ENCODE peak calls at places on chromosomes 3 and 15, in nine cellular contexts. One of them, this sample, is unnamed.
A peak's percentile ranks its signal among the peaks of the same experiment; 100 is the strongest.

GRCh38 chr15:49712846-49713450 is 92.1 kb downstream of the DTWD1 start:
- DNase-seq in hepatocyte: no peak
- DNase-seq in HCT116: no peak
- DNase-seq in PC-9: no peak
- DNase-seq in SK-N-SH: no peak
- DNase-seq in MM.1S: no peak
- DNase-seq in GM23338: no peak
- DNase-seq in PC-3: no peak
- DNase-seq in OCI-LY7: no peak
- DNase-seq in this sample: no peak

GRCh38 chr3:8767181-8767666 is 2.2 kb downstream of the OXTR start:
- DNase-seq in PC-3: no peak
- DNase-seq in PC-9: no peak
- DNase-seq in OCI-LY7: no peak
- DNase-seq in MM.1S: no peak
- DNase-seq in hepatocyte: no peak
- DNase-seq in GM23338: no peak
- DNase-seq in HCT116: no peak
- DNase-seq in SK-N-SH: no peak
- DNase-seq in this sample: peak; percentile 45

GRCh38 chr3:13073042-13073906 is at the start of gene IQSEC1:
- DNase-seq in MM.1S: peak; percentile 79
- DNase-seq in GM23338: peak; percentile 90
- DNase-seq in HCT116: no peak
- DNase-seq in OCI-LY7: peak; percentile 93
- DNase-seq in hepatocyte: peak; percentile 73
- DNase-seq in PC-9: no peak
- DNase-seq in SK-N-SH: peak; percentile 94
- DNase-seq in PC-3: no peak
- DNase-seq in this sample: peak; percentile 56

GRCh38 chr3:157190242-157190876 is 30.4 kb upstream of the CCNL1 start:
- DNase-seq in GM23338: no peak
- DNase-seq in HCT116: no peak
- DNase-seq in PC-3: no peak
- DNase-seq in MM.1S: peak; percentile 21
- DNase-seq in SK-N-SH: no peak
- DNase-seq in OCI-LY7: no peak
- DNase-seq in hepatocyte: no peak
- DNase-seq in PC-9: peak; percentile 54
- DNase-seq in this sample: no peak

GRCh38 chr3:68256635-68257034 is 602.2 kb upstream of the SUCLG2 start:
- DNase-seq in MM.1S: no peak
- DNase-seq in GM23338: peak; percentile 70
- DNase-seq in OCI-LY7: peak; percentile 32
- DNase-seq in SK-N-SH: peak; percentile 8
- DNase-seq in PC-9: no peak
- DNase-seq in PC-3: peak; percentile 1
- DNase-seq in HCT116: no peak
- DNase-seq in hepatocyte: peak; percentile 13
- DNase-seq in this sample: no peak

GRCh38 chr3:193400304-193400703 is 21.8 kb upstream of the ATP13A5 start:
- DNase-seq in SK-N-SH: no peak
- DNase-seq in PC-9: no peak
- DNase-seq in hepatocyte: no peak
- DNase-seq in MM.1S: no peak
- DNase-seq in GM23338: no peak
- DNase-seq in PC-3: no peak
- DNase-seq in OCI-LY7: no peak
- DNase-seq in HCT116: no peak
- DNase-seq in this sample: no peak

GRCh38 chr3:194806991-194807685 is 121.5 kb downstream of the FAM43A start:
- DNase-seq in MM.1S: no peak
- DNase-seq in HCT116: no peak
- DNase-seq in PC-9: peak; percentile 54
- DNase-seq in hepatocyte: peak; percentile 20
- DNase-seq in GM23338: no peak
- DNase-seq in OCI-LY7: no peak
- DNase-seq in SK-N-SH: no peak
- DNase-seq in PC-3: no peak
- DNase-seq in this sample: peak; percentile 89

GRCh38 chr3:21645121-21645897 is 105.7 kb downstream of the ZNF385D start:
- DNase-seq in GM23338: no peak
- DNase-seq in MM.1S: no peak
- DNase-seq in OCI-LY7: no peak
- DNase-seq in hepatocyte: no peak
- DNase-seq in SK-N-SH: peak; percentile 5
- DNase-seq in PC-3: peak; percentile 21
- DNase-seq in PC-9: no peak
- DNase-seq in HCT116: no peak
- DNase-seq in this sample: peak; percentile 70

GRCh38 chr3:48962939-48963338 is 27.1 kb upstream of the P4HTM start:
- DNase-seq in GM23338: peak; percentile 37
- DNase-seq in PC-3: no peak
- DNase-seq in HCT116: no peak
- DNase-seq in OCI-LY7: no peak
- DNase-seq in MM.1S: no peak
- DNase-seq in SK-N-SH: no peak
- DNase-seq in hepatocyte: no peak
- DNase-seq in PC-9: no peak
- DNase-seq in this sample: no peak

GRCh38 chr15:92541197-92542190 is 114.1 kb downstream of the FAM174B start:
- DNase-seq in GM23338: no peak
- DNase-seq in PC-3: no peak
- DNase-seq in MM.1S: no peak
- DNase-seq in SK-N-SH: no peak
- DNase-seq in HCT116: no peak
- DNase-seq in OCI-LY7: no peak
- DNase-seq in hepatocyte: no peak
- DNase-seq in PC-9: peak; percentile 15
- DNase-seq in this sample: peak; percentile 72

GRCh38 chr15:88428805-88429605 is 38.2 kb downstream of the MRPL46 start:
- DNase-seq in OCI-LY7: no peak
- DNase-seq in hepatocyte: no peak
- DNase-seq in PC-9: no peak
- DNase-seq in HCT116: no peak
- DNase-seq in MM.1S: no peak
- DNase-seq in GM23338: no peak
- DNase-seq in SK-N-SH: peak; percentile 69
- DNase-seq in PC-3: no peak
- DNase-seq in this sample: no peak

GRCh38 chr3:78822741-78823140 is 945.1 kb downstream of the ROBO1 start:
- DNase-seq in GM23338: no peak
- DNase-seq in PC-3: no peak
- DNase-seq in OCI-LY7: no peak
- DNase-seq in MM.1S: no peak
- DNase-seq in PC-9: no peak
- DNase-seq in HCT116: no peak
- DNase-seq in hepatocyte: no peak
- DNase-seq in SK-N-SH: no peak
- DNase-seq in this sample: no peak

GRCh38 chr3:197027896-197028710 is 1.5 kb downstream of the MELTF start:
- DNase-seq in HCT116: no peak
- DNase-seq in PC-9: no peak
- DNase-seq in SK-N-SH: no peak
- DNase-seq in hepatocyte: no peak
- DNase-seq in GM23338: no peak
- DNase-seq in MM.1S: no peak
- DNase-seq in OCI-LY7: no peak
- DNase-seq in PC-3: no peak
- DNase-seq in this sample: no peak

GRCh38 chr15:71278989-71279756 is 163.9 kb downstream of the THSD4 start:
- DNase-seq in HCT116: no peak
- DNase-seq in SK-N-SH: no peak
- DNase-seq in hepatocyte: peak; percentile 81
- DNase-seq in PC-9: peak; percentile 96
- DNase-seq in PC-3: peak; percentile 95
- DNase-seq in MM.1S: no peak
- DNase-seq in OCI-LY7: no peak
- DNase-seq in GM23338: no peak
- DNase-seq in this sample: peak; percentile 86

GRCh38 chr15:89364341-89364740 is 29.7 kb upstream of the POLG start:
- DNase-seq in PC-3: no peak
- DNase-seq in hepatocyte: no peak
- DNase-seq in PC-9: no peak
- DNase-seq in OCI-LY7: no peak
- DNase-seq in GM23338: no peak
- DNase-seq in MM.1S: no peak
- DNase-seq in HCT116: no peak
- DNase-seq in SK-N-SH: no peak
- DNase-seq in this sample: no peak

GRCh38 chr3:32283304-32283703 is 44.8 kb downstream of the CMTM8 start:
- DNase-seq in PC-3: no peak
- DNase-seq in PC-9: no peak
- DNase-seq in MM.1S: no peak
- DNase-seq in HCT116: no peak
- DNase-seq in hepatocyte: peak; percentile 14
- DNase-seq in SK-N-SH: no peak
- DNase-seq in OCI-LY7: no peak
- DNase-seq in GM23338: peak; percentile 22
- DNase-seq in this sample: no peak

DNA sequence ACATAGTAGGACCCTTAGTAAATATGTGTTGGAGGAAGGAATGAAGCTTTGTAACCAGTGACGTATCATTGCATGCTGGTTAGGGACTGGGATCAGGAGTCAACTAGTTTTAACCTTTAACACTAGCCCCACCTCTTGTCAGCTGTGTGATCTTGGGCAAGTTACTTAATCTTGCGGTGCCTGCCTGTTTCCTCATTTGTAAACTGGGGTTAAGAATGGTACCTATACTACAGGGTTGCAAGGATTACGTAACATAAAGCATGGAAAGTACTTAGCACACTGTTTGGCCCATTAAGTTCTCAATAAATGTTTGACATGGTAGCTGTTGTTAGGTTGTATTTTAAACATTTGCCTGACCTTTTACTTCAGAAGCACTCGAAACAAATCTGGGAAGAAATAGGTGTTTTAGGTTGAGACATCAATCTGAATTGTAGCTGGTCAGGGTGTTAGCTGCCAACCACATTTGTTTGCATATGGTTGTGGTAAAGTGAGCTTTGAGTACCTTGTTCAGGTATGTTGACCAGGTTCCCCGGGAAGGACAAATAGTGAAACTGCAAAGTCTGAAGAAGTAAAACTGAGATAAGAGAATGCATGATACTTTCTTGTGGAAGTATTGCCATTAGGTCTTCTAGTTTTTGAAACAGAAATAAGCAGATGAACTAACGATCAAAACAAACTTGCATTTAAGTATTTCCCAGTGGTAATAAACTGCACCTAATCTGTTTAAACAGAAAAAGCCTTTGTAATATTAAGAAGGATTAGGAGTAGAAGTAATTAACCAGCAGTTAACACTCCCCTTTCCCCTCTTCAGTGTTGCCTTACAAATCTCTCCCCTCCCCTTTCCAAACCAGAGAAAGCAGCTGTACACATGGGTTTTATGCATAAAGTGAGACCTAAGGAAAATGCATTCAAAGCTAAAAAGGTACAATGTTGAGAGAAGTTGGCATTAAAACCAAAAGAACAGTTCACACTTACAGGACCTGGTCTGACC is 25.8 kb upstream of the SCAANT1 start:
- DNase-seq in MM.1S: peak; percentile 85
- DNase-seq in hepatocyte: peak; percentile 48
- DNase-seq in PC-3: peak; percentile 63
- DNase-seq in SK-N-SH: no peak
- DNase-seq in GM23338: peak; percentile 21
- DNase-seq in OCI-LY7: peak; percentile 23
- DNase-seq in PC-9: peak; percentile 86
- DNase-seq in HCT116: no peak
- DNase-seq in this sample: no peak
- H4K20me1 ChIP-seq in MM.1S: peaks cover 35% of the 10 kb centered on the region
- H4K20me1 ChIP-seq in hepatocyte: peaks cover 22% of the 10 kb centered on the region
- H4K20me1 ChIP-seq in PC-3: peaks cover 22% of the 10 kb centered on the region
- H4K20me1 ChIP-seq in SK-N-SH: peaks cover 47% of the 10 kb centered on the region
- H4K20me1 ChIP-seq in GM23338: no peaks in the 10 kb centered on the region
- H4K20me1 ChIP-seq in OCI-LY7: peaks cover 25% of the 10 kb centered on the region
- H4K20me1 ChIP-seq in PC-9: peaks cover 35% of the 10 kb centered on the region
- H4K20me1 ChIP-seq in HCT116: peaks cover 3% of the 10 kb centered on the region
- H4K20me1 ChIP-seq in this sample: peaks cover 11% of the 10 kb centered on the region

DNA sequence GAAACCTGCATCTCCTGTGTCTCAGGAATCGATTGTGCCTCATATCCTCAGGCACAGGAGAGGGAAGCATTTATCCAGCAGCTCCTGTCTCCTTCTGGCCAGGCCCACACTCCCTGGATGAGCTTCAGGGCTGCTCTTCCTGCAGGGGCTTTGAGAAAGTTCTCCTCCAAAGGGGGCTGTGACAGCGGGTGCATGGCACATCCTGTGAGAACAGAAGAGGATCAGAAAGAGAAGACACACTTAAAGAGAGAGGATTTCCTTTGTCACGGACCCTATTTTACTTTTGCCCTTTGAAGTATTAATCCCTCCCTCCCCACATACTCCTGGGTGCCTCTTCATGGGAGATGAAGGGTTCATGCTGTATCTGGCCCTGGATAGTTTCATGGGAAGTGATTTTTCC is 46.0 kb downstream of the MFSD1 start:
- DNase-seq in hepatocyte: no peak
- DNase-seq in PC-3: no peak
- DNase-seq in PC-9: no peak
- DNase-seq in HCT116: no peak
- DNase-seq in GM23338: no peak
- DNase-seq in OCI-LY7: no peak
- DNase-seq in MM.1S: no peak
- DNase-seq in SK-N-SH: no peak
- DNase-seq in this sample: no peak
- H3K9me2 ChIP-seq in hepatocyte: no peaks in the 10 kb centered on the region
- H3K9me2 ChIP-seq in PC-3: no peaks in the 10 kb centered on the region
- H3K9me2 ChIP-seq in PC-9: no peaks in the 10 kb centered on the region
- H3K9me2 ChIP-seq in HCT116: no peaks in the 10 kb centered on the region
- H3K9me2 ChIP-seq in GM23338: no peaks in the 10 kb centered on the region
- H3K9me2 ChIP-seq in OCI-LY7: no peaks in the 10 kb centered on the region
- H3K9me2 ChIP-seq in MM.1S: no peaks in the 10 kb centered on the region
- H3K9me2 ChIP-seq in SK-N-SH: no peaks in the 10 kb centered on the region
- H3K9me2 ChIP-seq in this sample: no peaks in the 10 kb centered on the region

DNA sequence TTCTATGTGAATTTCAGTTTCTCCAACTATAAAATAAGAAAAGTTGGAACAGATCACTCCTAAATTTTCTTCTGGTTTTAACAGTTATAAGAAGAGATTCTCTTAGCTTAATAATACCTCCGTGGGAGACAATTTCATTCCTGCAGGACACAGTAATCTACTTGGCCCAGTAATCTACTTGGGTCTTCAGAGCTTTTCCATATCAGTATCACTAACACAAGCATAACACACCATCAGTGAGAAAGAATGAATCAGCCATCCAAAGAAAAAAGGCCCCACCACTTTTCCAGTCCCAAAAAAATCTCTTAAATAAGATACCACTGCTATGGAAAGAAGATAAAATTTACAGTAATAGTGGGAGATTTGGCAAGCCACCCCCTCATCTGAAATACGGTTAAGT is 20.2 kb downstream of the SIN3A start:
- DNase-seq in SK-N-SH: no peak
- DNase-seq in HCT116: no peak
- DNase-seq in PC-3: no peak
- DNase-seq in PC-9: no peak
- DNase-seq in MM.1S: no peak
- DNase-seq in OCI-LY7: no peak
- DNase-seq in hepatocyte: no peak
- DNase-seq in GM23338: no peak
- DNase-seq in this sample: peak; percentile 8
- H4K20me1 ChIP-seq in SK-N-SH: peaks cover 51% of the 10 kb centered on the region
- H4K20me1 ChIP-seq in HCT116: no peaks in the 10 kb centered on the region
- H4K20me1 ChIP-seq in PC-3: peaks cover 6% of the 10 kb centered on the region
- H4K20me1 ChIP-seq in PC-9: peaks cover 61% of the 10 kb centered on the region
- H4K20me1 ChIP-seq in MM.1S: peaks cover 3% of the 10 kb centered on the region
- H4K20me1 ChIP-seq in OCI-LY7: peaks cover 7% of the 10 kb centered on the region
- H4K20me1 ChIP-seq in hepatocyte: peaks cover 42% of the 10 kb centered on the region
- H4K20me1 ChIP-seq in GM23338: peaks cover 22% of the 10 kb centered on the region
- H4K20me1 ChIP-seq in this sample: peaks cover 9% of the 10 kb centered on the region

GRCh38 chr3:147407107-147407494 is 758 bp upstream of the ZIC4 start:
- DNase-seq in PC-3: no peak
- DNase-seq in OCI-LY7: no peak
- DNase-seq in HCT116: no peak
- DNase-seq in hepatocyte: no peak
- DNase-seq in PC-9: no peak
- DNase-seq in GM23338: peak; percentile 59
- DNase-seq in SK-N-SH: no peak
- DNase-seq in MM.1S: peak; percentile 13
- DNase-seq in this sample: no peak
- H3K9me2 ChIP-seq in PC-3: no peaks in the 10 kb centered on the region
- H3K9me2 ChIP-seq in OCI-LY7: no peaks in the 10 kb centered on the region
- H3K9me2 ChIP-seq in HCT116: no peaks in the 10 kb centered on the region
- H3K9me2 ChIP-seq in hepatocyte: no peaks in the 10 kb centered on the region
- H3K9me2 ChIP-seq in PC-9: no peaks in the 10 kb centered on the region
- H3K9me2 ChIP-seq in GM23338: no peaks in the 10 kb centered on the region
- H3K9me2 ChIP-seq in SK-N-SH: no peaks in the 10 kb centered on the region
- H3K9me2 ChIP-seq in MM.1S: no peaks in the 10 kb centered on the region
- H3K9me2 ChIP-seq in this sample: no peaks in the 10 kb centered on the region